ENCODE peak calls at places on chromosome 19, in six cellular contexts. F is A549, X is K562, G is HepG2, Y is adrenal gland, R is ovary. N is an unnamed sample.
A peak's percentile ranks its signal among the peaks of the same experiment; 100 is the strongest.

GRCh38 chr19:10748924-10749434 is 31.1 kb downstream of the DNM2 start:
- DNase-seq in F (peak; percentile 51), G (peak; percentile 94), R (no peak), Y (peak; percentile 55), X (peak; percentile 77), N (no peak)

GRCh38 chr19:50531171-50531612 is 17.5 kb upstream of the ASPDH start:
- DNase-seq in X (no peak), G (no peak), R (no peak), Y (no peak), F (no peak), N (no peak)

GRCh38 chr19:4504874-4505569 is 13.3 kb downstream of the PLIN4 start:
- DNase-seq in R (no peak), X (no peak), F (no peak), Y (no peak), G (no peak), N (no peak)

GRCh38 chr19:39203372-39204341 is at the start of gene SYCN:
- DNase-seq in R (no peak), F (no peak), Y (no peak), G (no peak), X (no peak), N (no peak)

GRCh38 chr19:49861541-49862410 is 5.6 kb downstream of the PNKP start:
- DNase-seq in Y (peak; percentile 55), F (no peak), G (no peak), X (no peak), R (peak; percentile 55), N (no peak)

GRCh38 chr19:33438987-33439781 is 65.7 kb downstream of the CEBPG start:
- DNase-seq in X (peak; percentile 25), R (peak; percentile 10), F (no peak), G (no peak), Y (no peak), N (no peak)

GRCh38 chr19:44848036-44848804 is 2.1 kb downstream of the NECTIN2 start:
- DNase-seq in F (no peak), Y (peak; percentile 35), R (peak; percentile 56), G (no peak), X (no peak), N (no peak)

GRCh38 chr19:9406798-9407352 is 28.5 kb downstream of the ZNF266 start:
- DNase-seq in G (no peak), F (peak; percentile 33), R (peak; percentile 86), X (peak; percentile 78), Y (peak; percentile 74), N (peak; percentile 70)

GRCh38 chr19:49233163-49233562 is 75.6 kb downstream of the TRPM4 start:
- DNase-seq in G (no peak), Y (no peak), X (no peak), R (no peak), F (no peak), N (no peak)

GRCh38 chr19:42048992-42049391 is 21.0 kb downstream of the GRIK5 start:
- DNase-seq in F (no peak), Y (no peak), G (no peak), R (no peak), X (no peak), N (no peak)
- H3K4me3 ChIP-seq in F (peak overlapping the region; percentile 21), Y (no peak overlapping the region), G (peak overlapping the region; percentile 39), R (no peak overlapping the region), X (peak overlapping the region; percentile 10), N (no peak overlapping the region)

GRCh38 chr19:18494267-18494607 is 27.6 kb downstream of the ELL start:
- DNase-seq in F (no peak), X (no peak), R (no peak), Y (no peak), G (no peak), N (no peak)

GRCh38 chr19:18495204-18495911 is 26.5 kb downstream of the ELL start:
- DNase-seq in X (no peak), G (no peak), R (no peak), F (no peak), Y (no peak), N (no peak)

GRCh38 chr19:18499055-18499775 is 22.7 kb downstream of the ELL start:
- DNase-seq in F (no peak), R (no peak), Y (no peak), G (no peak), X (no peak), N (no peak)

GRCh38 chr19:18496167-18496979 is 25.5 kb downstream of the ELL start:
- DNase-seq in R (no peak), F (no peak), X (peak; percentile 73), Y (no peak), G (peak; percentile 32), N (no peak)

GRCh38 chr19:18496980-18497256 is 25.0 kb downstream of the ELL start:
- DNase-seq in F (no peak), Y (no peak), R (no peak), X (no peak), G (no peak), N (no peak)
- H3K4me1 ChIP-seq in F (peaks cover 12% of the 10 kb centered on the region), Y (peaks cover 86% of the 10 kb centered on the region), R (peaks cover 50% of the 10 kb centered on the region), X (peaks cover 21% of the 10 kb centered on the region), G (peaks cover 57% of the 10 kb centered on the region), N (peaks cover 98% of the 10 kb centered on the region)

GRCh38 chr19:14072535-14073231 is at the start of gene MISP3:
- DNase-seq in Y (peak; percentile 53), X (no peak), G (no peak), F (no peak), R (no peak), N (peak; percentile 75)

GRCh38 chr19:14073925-14074838 is 1.6 kb downstream of the MISP3 start:
- DNase-seq in X (peak; percentile 61), F (no peak), R (no peak), Y (peak; percentile 43), G (no peak), N (no peak)

GRCh38 chr19:14070268-14071050 is 2.1 kb upstream of the MISP3 start:
- DNase-seq in R (no peak), G (no peak), Y (no peak), F (no peak), X (no peak), N (no peak)

GRCh38 chr19:14078406-14078805 is 5.8 kb downstream of the MISP3 start:
- DNase-seq in F (no peak), G (no peak), Y (no peak), X (no peak), R (no peak), N (no peak)

GRCh38 chr19:14073232-14073924 is 792 bp downstream of the MISP3 start:
- DNase-seq in R (peak; percentile 71), G (no peak), X (peak; percentile 84), F (no peak), Y (peak; percentile 80), N (peak; percentile 62)
- TF ChIP-seq POLR2A in R (no peak), G (no peak), X (peak; percentile 32), F (no peak), Y (peak; percentile 78), N (peak; percentile 60)

GRCh38 chr19:20667281-20667680 is 5.9 kb upstream of the ZNF626 start:
- DNase-seq in F (no peak), X (no peak), G (no peak), Y (no peak), R (no peak), N (no peak)

GRCh38 chr19:20661150-20661819 is at the start of gene ZNF626:
- DNase-seq in G (peak; percentile 93), R (peak; percentile 99), X (peak; percentile 91), Y (peak; percentile 96), F (no peak), N (peak; percentile 97)

GRCh38 chr19:20660473-20660872 is 898 bp downstream of the ZNF626 start:
- DNase-seq in R (peak; percentile 31), G (no peak), F (no peak), X (peak; percentile 11), Y (no peak), N (no peak)

GRCh38 chr19:20662421-20663105 is 1.2 kb upstream of the ZNF626 start:
- DNase-seq in X (no peak), G (no peak), F (no peak), R (peak; percentile 55), Y (no peak), N (no peak)

GRCh38 chr19:20664917-20665781 is 3.8 kb upstream of the ZNF626 start:
- DNase-seq in X (no peak), G (peak; percentile 22), R (peak; percentile 42), Y (no peak), F (no peak), N (no peak)
- H3K4me3 ChIP-seq in X (no peak overlapping the region), G (peak overlapping the region; percentile 32), R (no peak overlapping the region), Y (no peak overlapping the region), F (no peak overlapping the region), N (peak overlapping the region; percentile 22)

DNA sequence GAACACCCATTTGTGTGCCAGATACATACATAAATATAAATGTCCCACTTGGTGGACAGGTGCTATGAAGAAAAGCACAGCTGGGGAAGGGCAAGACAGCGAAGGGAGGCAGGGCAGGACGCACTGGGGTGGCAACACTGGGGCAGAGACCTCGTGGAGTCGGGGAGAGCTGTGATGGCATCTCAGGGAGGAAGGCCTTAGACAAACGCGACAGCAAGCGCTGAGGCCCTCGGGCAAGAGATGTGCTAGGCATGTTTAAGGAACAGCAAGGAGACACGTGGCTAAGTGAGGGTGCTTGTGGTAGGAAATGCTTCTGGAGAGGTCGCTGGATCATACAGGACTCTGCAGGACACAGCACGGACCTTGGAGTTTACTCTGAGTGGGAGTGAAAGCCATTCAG is 23.3 kb upstream of the CCNP start:
- DNase-seq in X (no peak), R (no peak), F (no peak), Y (no peak), G (no peak), N (no peak)
- H3K4me1 ChIP-seq in X (no peaks in the 10 kb centered on the region), R (no peaks in the 10 kb centered on the region), F (no peaks in the 10 kb centered on the region), Y (peaks cover 20% of the 10 kb centered on the region), G (peaks cover 54% of the 10 kb centered on the region), N (peaks cover 59% of the 10 kb centered on the region)

GRCh38 chr19:1354496-1355257 is 29.0 kb upstream of the NDUFS7 start:
- DNase-seq in G (peak; percentile 82), X (peak; percentile 98), F (peak; percentile 81), R (peak; percentile 93), Y (peak; percentile 93), N (peak; percentile 90)
- TF ChIP-seq POLR2A in G (peak; percentile 83), X (peak; percentile 80), F (peak; percentile 42), R (peak; percentile 17), Y (peak; percentile 61), N (peak; percentile 79)

GRCh38 chr19:42176649-42176989 is 40.9 kb downstream of the DEDD2 start:
- DNase-seq in X (no peak), F (peak; percentile 70), R (no peak), G (no peak), Y (no peak), N (no peak)
- H3K4me3 ChIP-seq in X (peak overlapping the region; percentile 15), F (peak overlapping the region; percentile 56), R (peak overlapping the region; percentile 33), G (no peak overlapping the region), Y (no peak overlapping the region), N (peak overlapping the region; percentile 46)

GRCh38 chr19:13007292-13008045 is 12.2 kb downstream of the NFIX start:
- DNase-seq in X (no peak), G (no peak), F (no peak), R (peak; percentile 77), Y (no peak), N (peak; percentile 90)

GRCh38 chr19:13010038-13010991 is 15.0 kb downstream of the NFIX start:
- DNase-seq in X (no peak), G (no peak), F (no peak), R (peak; percentile 72), Y (no peak), N (no peak)

GRCh38 chr19:13006431-13007281 is 11.4 kb downstream of the NFIX start:
- DNase-seq in F (no peak), Y (no peak), R (peak; percentile 74), X (no peak), G (no peak), N (peak; percentile 90)

GRCh38 chr19:13010992-13011652 is 15.8 kb downstream of the NFIX start:
- DNase-seq in R (no peak), G (no peak), Y (no peak), X (no peak), F (no peak), N (no peak)

GRCh38 chr19:13008926-13009787 is 13.9 kb downstream of the NFIX start:
- DNase-seq in R (peak; percentile 52), X (no peak), F (no peak), Y (no peak), G (no peak), N (no peak)
- H3K4me1 ChIP-seq in R (peaks cover 59% of the 10 kb centered on the region), X (peaks cover 6% of the 10 kb centered on the region), F (no peaks in the 10 kb centered on the region), Y (peaks cover 27% of the 10 kb centered on the region), G (peaks cover 31% of the 10 kb centered on the region), N (peaks cover 89% of the 10 kb centered on the region)